ENCODE peak calls at places on chromosome 5, in six cellular contexts. One of them, this sample, is unnamed.

GRCh38 chr5:132695956-132696355 is 22.2 kb downstream of the IL4 start:
- DNase-seq in epithelial cell of esophagus: no peak
- DNase-seq in stimulated activated CD8-positive, alpha-beta memory T cell treated with anti-CD3 and anti-CD28 coated beads, Interleukin-15, amount 100 ng/mL, for 4 hours: no peak
- DNase-seq in posterior vena cava: no peak
- DNase-seq in HFF-Myc: no peak
- DNase-seq in tibial artery: no peak
- DNase-seq in this sample: no peak

GRCh38 chr5:59069438-59070079 is 486.7 kb downstream of the RAB3C start:
- DNase-seq in epithelial cell of esophagus: peak
- DNase-seq in stimulated activated CD8-positive, alpha-beta memory T cell treated with anti-CD3 and anti-CD28 coated beads, Interleukin-15, amount 100 ng/mL, for 4 hours: no peak
- DNase-seq in posterior vena cava: no peak
- DNase-seq in HFF-Myc: peak
- DNase-seq in tibial artery: no peak
- DNase-seq in this sample: no peak

GRCh38 chr5:29588276-29588675 is 1605.2 kb upstream of the CDH6 start:
- DNase-seq in epithelial cell of esophagus: peak
- DNase-seq in stimulated activated CD8-positive, alpha-beta memory T cell treated with anti-CD3 and anti-CD28 coated beads, Interleukin-15, amount 100 ng/mL, for 4 hours: no peak
- DNase-seq in posterior vena cava: no peak
- DNase-seq in HFF-Myc: no peak
- DNase-seq in tibial artery: no peak
- DNase-seq in this sample: no peak

GRCh38 chr5:92391-93220 is 638 bp downstream of the PLEKHG4B start:
- DNase-seq in epithelial cell of esophagus: no peak
- DNase-seq in stimulated activated CD8-positive, alpha-beta memory T cell treated with anti-CD3 and anti-CD28 coated beads, Interleukin-15, amount 100 ng/mL, for 4 hours: no peak
- DNase-seq in posterior vena cava: no peak
- DNase-seq in HFF-Myc: no peak
- DNase-seq in tibial artery: no peak
- DNase-seq in this sample: no peak

GRCh38 chr5:112196574-112196973 is 222.5 kb downstream of the EPB41L4A start:
- DNase-seq in epithelial cell of esophagus: no peak
- DNase-seq in stimulated activated CD8-positive, alpha-beta memory T cell treated with anti-CD3 and anti-CD28 coated beads, Interleukin-15, amount 100 ng/mL, for 4 hours: no peak
- DNase-seq in posterior vena cava: no peak
- DNase-seq in HFF-Myc: no peak
- DNase-seq in tibial artery: no peak
- DNase-seq in this sample: no peak

GRCh38 chr5:154945695-154946301 is 4.9 kb downstream of the MRPL22 start:
- DNase-seq in epithelial cell of esophagus: peak
- DNase-seq in stimulated activated CD8-positive, alpha-beta memory T cell treated with anti-CD3 and anti-CD28 coated beads, Interleukin-15, amount 100 ng/mL, for 4 hours: no peak
- DNase-seq in posterior vena cava: no peak
- DNase-seq in HFF-Myc: no peak
- DNase-seq in tibial artery: no peak
- DNase-seq in this sample: no peak

GRCh38 chr5:72063219-72063819 is 44.0 kb upstream of the MAP1B start:
- DNase-seq in epithelial cell of esophagus: peak
- DNase-seq in stimulated activated CD8-positive, alpha-beta memory T cell treated with anti-CD3 and anti-CD28 coated beads, Interleukin-15, amount 100 ng/mL, for 4 hours: no peak
- DNase-seq in posterior vena cava: no peak
- DNase-seq in HFF-Myc: no peak
- DNase-seq in tibial artery: no peak
- DNase-seq in this sample: no peak

GRCh38 chr5:159412284-159413046 is 82.2 kb upstream of the IL12B start:
- DNase-seq in epithelial cell of esophagus: peak
- DNase-seq in stimulated activated CD8-positive, alpha-beta memory T cell treated with anti-CD3 and anti-CD28 coated beads, Interleukin-15, amount 100 ng/mL, for 4 hours: peak
- DNase-seq in posterior vena cava: no peak
- DNase-seq in HFF-Myc: no peak
- DNase-seq in tibial artery: no peak
- DNase-seq in this sample: peak

GRCh38 chr5:58868931-58869330 is 286.1 kb downstream of the RAB3C start:
- DNase-seq in epithelial cell of esophagus: peak
- DNase-seq in stimulated activated CD8-positive, alpha-beta memory T cell treated with anti-CD3 and anti-CD28 coated beads, Interleukin-15, amount 100 ng/mL, for 4 hours: no peak
- DNase-seq in posterior vena cava: no peak
- DNase-seq in HFF-Myc: no peak
- DNase-seq in tibial artery: no peak
- DNase-seq in this sample: no peak

GRCh38 chr5:112641515-112642110 is 96.1 kb upstream of the APC start:
- DNase-seq in epithelial cell of esophagus: no peak
- DNase-seq in stimulated activated CD8-positive, alpha-beta memory T cell treated with anti-CD3 and anti-CD28 coated beads, Interleukin-15, amount 100 ng/mL, for 4 hours: no peak
- DNase-seq in posterior vena cava: no peak
- DNase-seq in HFF-Myc: no peak
- DNase-seq in tibial artery: no peak
- DNase-seq in this sample: no peak

GRCh38 chr5:62937661-62938558 is 359.3 kb downstream of the LRRC70 start:
- DNase-seq in epithelial cell of esophagus: no peak
- DNase-seq in stimulated activated CD8-positive, alpha-beta memory T cell treated with anti-CD3 and anti-CD28 coated beads, Interleukin-15, amount 100 ng/mL, for 4 hours: no peak
- DNase-seq in posterior vena cava: no peak
- DNase-seq in HFF-Myc: no peak
- DNase-seq in tibial artery: no peak
- DNase-seq in this sample: no peak

GRCh38 chr5:71475788-71476384 is 20.4 kb downstream of the BDP1 start:
- DNase-seq in epithelial cell of esophagus: peak
- DNase-seq in stimulated activated CD8-positive, alpha-beta memory T cell treated with anti-CD3 and anti-CD28 coated beads, Interleukin-15, amount 100 ng/mL, for 4 hours: no peak
- DNase-seq in posterior vena cava: no peak
- DNase-seq in HFF-Myc: no peak
- DNase-seq in tibial artery: no peak
- DNase-seq in this sample: no peak

GRCh38 chr5:39423331-39423751 is 1.4 kb downstream of the DAB2 start:
- DNase-seq in epithelial cell of esophagus: no peak
- DNase-seq in stimulated activated CD8-positive, alpha-beta memory T cell treated with anti-CD3 and anti-CD28 coated beads, Interleukin-15, amount 100 ng/mL, for 4 hours: no peak
- DNase-seq in posterior vena cava: no peak
- DNase-seq in HFF-Myc: no peak
- DNase-seq in tibial artery: no peak
- DNase-seq in this sample: no peak

GRCh38 chr5:43840424-43841232 is 237.6 kb downstream of the NNT start:
- DNase-seq in epithelial cell of esophagus: no peak
- DNase-seq in stimulated activated CD8-positive, alpha-beta memory T cell treated with anti-CD3 and anti-CD28 coated beads, Interleukin-15, amount 100 ng/mL, for 4 hours: no peak
- DNase-seq in posterior vena cava: no peak
- DNase-seq in HFF-Myc: peak
- DNase-seq in tibial artery: no peak
- DNase-seq in this sample: no peak

GRCh38 chr5:53930457-53930856 is 370.0 kb downstream of the NDUFS4 start:
- DNase-seq in epithelial cell of esophagus: no peak
- DNase-seq in stimulated activated CD8-positive, alpha-beta memory T cell treated with anti-CD3 and anti-CD28 coated beads, Interleukin-15, amount 100 ng/mL, for 4 hours: no peak
- DNase-seq in posterior vena cava: no peak
- DNase-seq in HFF-Myc: no peak
- DNase-seq in tibial artery: no peak
- DNase-seq in this sample: no peak

GRCh38 chr5:39158127-39158593 is 61.2 kb downstream of the FYB1 start:
- DNase-seq in epithelial cell of esophagus: peak
- DNase-seq in stimulated activated CD8-positive, alpha-beta memory T cell treated with anti-CD3 and anti-CD28 coated beads, Interleukin-15, amount 100 ng/mL, for 4 hours: no peak
- DNase-seq in posterior vena cava: peak
- DNase-seq in HFF-Myc: no peak
- DNase-seq in tibial artery: peak
- DNase-seq in this sample: no peak

GRCh38 chr5:141772281-141772680 is 90.3 kb upstream of the ARAP3 start:
- DNase-seq in epithelial cell of esophagus: no peak
- DNase-seq in stimulated activated CD8-positive, alpha-beta memory T cell treated with anti-CD3 and anti-CD28 coated beads, Interleukin-15, amount 100 ng/mL, for 4 hours: no peak
- DNase-seq in posterior vena cava: no peak
- DNase-seq in HFF-Myc: no peak
- DNase-seq in tibial artery: no peak
- DNase-seq in this sample: no peak

GRCh38 chr5:103224118-103224893 is 34.3 kb upstream of the MACIR start:
- DNase-seq in epithelial cell of esophagus: peak
- DNase-seq in stimulated activated CD8-positive, alpha-beta memory T cell treated with anti-CD3 and anti-CD28 coated beads, Interleukin-15, amount 100 ng/mL, for 4 hours: no peak
- DNase-seq in posterior vena cava: peak
- DNase-seq in HFF-Myc: peak
- DNase-seq in tibial artery: no peak
- DNase-seq in this sample: no peak

GRCh38 chr5:115349001-115349817 is 52.8 kb upstream of the CCDC112 start:
- DNase-seq in epithelial cell of esophagus: peak
- DNase-seq in stimulated activated CD8-positive, alpha-beta memory T cell treated with anti-CD3 and anti-CD28 coated beads, Interleukin-15, amount 100 ng/mL, for 4 hours: no peak
- DNase-seq in posterior vena cava: no peak
- DNase-seq in HFF-Myc: peak
- DNase-seq in tibial artery: no peak
- DNase-seq in this sample: no peak

GRCh38 chr5:146447734-146448380 is 724 bp downstream of the TCERG1 start:
- DNase-seq in epithelial cell of esophagus: peak
- DNase-seq in stimulated activated CD8-positive, alpha-beta memory T cell treated with anti-CD3 and anti-CD28 coated beads, Interleukin-15, amount 100 ng/mL, for 4 hours: no peak
- DNase-seq in posterior vena cava: no peak
- DNase-seq in HFF-Myc: no peak
- DNase-seq in tibial artery: no peak
- DNase-seq in this sample: no peak

GRCh38 chr5:97418472-97418871 is 235.4 kb upstream of the RIOK2 start:
- DNase-seq in epithelial cell of esophagus: no peak
- DNase-seq in stimulated activated CD8-positive, alpha-beta memory T cell treated with anti-CD3 and anti-CD28 coated beads, Interleukin-15, amount 100 ng/mL, for 4 hours: no peak
- DNase-seq in posterior vena cava: no peak
- DNase-seq in HFF-Myc: no peak
- DNase-seq in tibial artery: no peak
- DNase-seq in this sample: no peak

GRCh38 chr5:119583684-119584083 is 45.7 kb upstream of the FAM170A start:
- DNase-seq in epithelial cell of esophagus: peak
- DNase-seq in stimulated activated CD8-positive, alpha-beta memory T cell treated with anti-CD3 and anti-CD28 coated beads, Interleukin-15, amount 100 ng/mL, for 4 hours: no peak
- DNase-seq in posterior vena cava: no peak
- DNase-seq in HFF-Myc: no peak
- DNase-seq in tibial artery: no peak
- DNase-seq in this sample: no peak

GRCh38 chr5:78647838-78648358 is 674 bp downstream of the LHFPL2 start:
- DNase-seq in epithelial cell of esophagus: peak
- DNase-seq in stimulated activated CD8-positive, alpha-beta memory T cell treated with anti-CD3 and anti-CD28 coated beads, Interleukin-15, amount 100 ng/mL, for 4 hours: no peak
- DNase-seq in posterior vena cava: peak
- DNase-seq in HFF-Myc: no peak
- DNase-seq in tibial artery: peak
- DNase-seq in this sample: no peak

GRCh38 chr5:53965459-53965858 is 344.9 kb downstream of the ARL15 start:
- DNase-seq in epithelial cell of esophagus: no peak
- DNase-seq in stimulated activated CD8-positive, alpha-beta memory T cell treated with anti-CD3 and anti-CD28 coated beads, Interleukin-15, amount 100 ng/mL, for 4 hours: no peak
- DNase-seq in posterior vena cava: no peak
- DNase-seq in HFF-Myc: no peak
- DNase-seq in tibial artery: no peak
- DNase-seq in this sample: no peak

GRCh38 chr5:57651127-57651526 is 168.5 kb upstream of the ACTBL2 start:
- DNase-seq in epithelial cell of esophagus: no peak
- DNase-seq in stimulated activated CD8-positive, alpha-beta memory T cell treated with anti-CD3 and anti-CD28 coated beads, Interleukin-15, amount 100 ng/mL, for 4 hours: no peak
- DNase-seq in posterior vena cava: no peak
- DNase-seq in HFF-Myc: no peak
- DNase-seq in tibial artery: no peak
- DNase-seq in this sample: no peak

GRCh38 chr5:60161340-60161934 is 267.9 kb upstream of the PDE4D start:
- DNase-seq in epithelial cell of esophagus: peak
- DNase-seq in stimulated activated CD8-positive, alpha-beta memory T cell treated with anti-CD3 and anti-CD28 coated beads, Interleukin-15, amount 100 ng/mL, for 4 hours: no peak
- DNase-seq in posterior vena cava: no peak
- DNase-seq in HFF-Myc: no peak
- DNase-seq in tibial artery: no peak
- DNase-seq in this sample: no peak

This sample was measured in spleen.